ENCODE peak calls at places on chromosomes 13 and 19, in ten cellular contexts. S, U, R, C, Y, I, Q, M, L and X are unnamed samples.

GRCh38 chr13:66207610-66208009 is 1022.5 kb downstream of the PCDH9 start:
- DNase-seq in Q (no peak), L (no peak), R (no peak), I (no peak), C (no peak), Y (no peak), M (no peak), S (no peak), U (no peak), X (no peak)

GRCh38 chr13:39876258-39876657 is 220.8 kb downstream of the COG6 start:
- DNase-seq in S (peak; percentile 14), Q (no peak), L (no peak), R (peak; percentile 98), C (peak; percentile 26), I (no peak), Y (no peak), M (no peak), U (no peak), X (no peak)

GRCh38 chr13:111867657-111868056 is 199.3 kb upstream of the SOX1 start:
- DNase-seq in L (no peak), M (no peak), S (no peak), R (no peak), I (no peak), U (no peak), C (no peak), Q (no peak), Y (no peak), X (no peak)

GRCh38 chr13:91709180-91709579 is 310.8 kb downstream of the GPC5 start:
- DNase-seq in I (no peak), M (no peak), S (no peak), R (no peak), L (no peak), Y (no peak), Q (no peak), U (no peak), C (no peak), X (peak; percentile 27)

GRCh38 chr13:98950705-98951104 is 27.2 kb downstream of the DOCK9 start:
- DNase-seq in C (no peak), Q (no peak), S (no peak), U (no peak), Y (peak; percentile 20), R (no peak), L (no peak), M (no peak), I (no peak), X (no peak)

GRCh38 chr19:17070912-17071311 is 4.3 kb downstream of the HAUS8 start:
- DNase-seq in L (no peak), M (no peak), I (no peak), Y (no peak), S (no peak), U (no peak), Q (no peak), C (no peak), R (no peak), X (no peak)

GRCh38 chr19:10747674-10748073 is 29.8 kb downstream of the DNM2 start:
- DNase-seq in I (no peak), Q (no peak), M (no peak), S (no peak), C (no peak), Y (no peak), R (no peak), L (no peak), U (no peak), X (no peak)

GRCh38 chr13:39867807-39868206 is 212.3 kb downstream of the COG6 start:
- DNase-seq in Q (no peak), U (no peak), M (no peak), C (peak; percentile 61), L (no peak), I (no peak), S (no peak), R (no peak), Y (no peak), X (no peak)

GRCh38 chr19:6018786-6019185 is 40.8 kb upstream of the RANBP3 start:
- DNase-seq in I (peak; percentile 57), Q (peak; percentile 83), C (peak; percentile 53), S (no peak), U (peak; percentile 57), R (no peak), L (no peak), Y (no peak), M (no peak), X (no peak)

GRCh38 chr19:2806736-2807378 is 12.8 kb upstream of the ZNF554 start:
- DNase-seq in L (no peak), I (no peak), R (no peak), C (no peak), U (no peak), Y (no peak), M (no peak), Q (no peak), S (no peak), X (no peak)

GRCh38 chr13:48318014-48318713 is 14.6 kb downstream of the RB1 start:
- DNase-seq in S (no peak), U (no peak), R (no peak), Q (no peak), C (no peak), Y (no peak), L (peak; percentile 28), I (peak; percentile 66), M (peak; percentile 35), X (no peak)

GRCh38 chr13:49097374-49097773 is 121.7 kb downstream of the FNDC3A start:
- DNase-seq in Y (no peak), U (no peak), Q (no peak), R (peak; percentile 40), S (peak; percentile 34), I (no peak), L (no peak), M (no peak), C (no peak), X (no peak)

GRCh38 chr19:3775831-3776230 is 3.8 kb upstream of the RAX2 start:
- DNase-seq in L (no peak), Q (no peak), I (no peak), Y (no peak), M (no peak), S (no peak), C (no peak), R (no peak), U (no peak), X (no peak)

GRCh38 chr19:50486823-50487515 is 10.3 kb upstream of the GARIN5A start:
- DNase-seq in C (peak; percentile 95), I (no peak), Y (no peak), L (no peak), S (peak; percentile 78), U (peak; percentile 74), Q (peak; percentile 88), M (no peak), R (peak; percentile 59), X (peak; percentile 75)
- H3K27me3 ChIP-seq in C (peaks cover 34% of the 10 kb centered on the region), I (peaks cover 41% of the 10 kb centered on the region), Y (peaks cover 49% of the 10 kb centered on the region), L (peaks cover 6% of the 10 kb centered on the region), S (peaks cover 36% of the 10 kb centered on the region), U (no peaks in the 10 kb centered on the region), Q (peaks cover under 1% of the 10 kb centered on the region), M (no peaks in the 10 kb centered on the region), R (peaks cover 4% of the 10 kb centered on the region), X (no peaks in the 10 kb centered on the region)

DNA sequence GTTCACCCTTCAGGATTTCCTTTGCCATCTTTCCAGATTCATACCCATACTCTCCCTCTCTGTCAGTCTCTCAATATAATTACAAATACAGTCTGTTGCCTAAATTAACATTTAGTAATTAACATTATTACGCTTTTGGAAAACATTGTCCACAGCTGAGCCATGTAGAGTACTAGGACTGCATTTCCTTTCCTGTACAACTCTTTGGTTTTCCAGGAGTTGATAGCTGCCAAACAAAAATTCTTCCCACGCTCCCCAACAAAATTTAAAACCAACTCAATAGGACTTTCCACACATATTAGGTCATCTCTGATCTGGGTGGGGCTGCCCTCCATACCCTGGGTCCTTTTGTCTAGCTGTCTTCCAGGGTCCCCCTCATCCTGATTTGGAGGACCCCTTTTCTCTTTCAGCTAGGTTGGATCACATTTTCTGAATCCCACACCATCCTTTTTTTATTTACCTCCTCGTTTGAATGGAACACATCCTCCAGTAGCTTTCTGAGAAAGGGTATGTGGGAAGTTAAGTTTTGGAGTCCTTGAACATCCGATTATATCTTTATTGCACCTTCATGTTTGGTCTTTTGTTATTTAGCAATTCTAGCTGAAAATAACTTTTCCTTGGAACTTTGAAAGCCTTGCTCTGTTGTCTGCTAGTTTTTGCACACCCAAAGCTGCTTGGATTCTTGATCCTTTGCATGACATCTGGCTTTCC is 17.7 kb downstream of the ONECUT3 start:
- DNase-seq in R (no peak), L (no peak), C (no peak), U (no peak), Y (no peak), Q (no peak), M (no peak), S (no peak), I (no peak), X (no peak)
- H3K27me3 ChIP-seq in R (peaks cover 40% of the 10 kb centered on the region), L (peaks cover 99% of the 10 kb centered on the region), C (peaks cover 24% of the 10 kb centered on the region), U (no peaks in the 10 kb centered on the region), Y (peaks cover 92% of the 10 kb centered on the region), Q (peaks cover 33% of the 10 kb centered on the region), M (peaks cover 30% of the 10 kb centered on the region), S (peaks cover 64% of the 10 kb centered on the region), I (peaks cover 76% of the 10 kb centered on the region), X (peaks cover 2% of the 10 kb centered on the region)

GRCh38 chr19:8451377-8451776 is 6.6 kb downstream of the HNRNPM start:
- DNase-seq in Q (no peak), I (no peak), U (no peak), C (no peak), L (no peak), Y (no peak), R (no peak), S (no peak), M (no peak), X (no peak)
- H3K27me3 ChIP-seq in Q (no peaks in the 10 kb centered on the region), I (no peaks in the 10 kb centered on the region), U (no peaks in the 10 kb centered on the region), C (no peaks in the 10 kb centered on the region), L (no peaks in the 10 kb centered on the region), Y (no peaks in the 10 kb centered on the region), R (no peaks in the 10 kb centered on the region), S (no peaks in the 10 kb centered on the region), M (no peaks in the 10 kb centered on the region), X (no peaks in the 10 kb centered on the region)

GRCh38 chr13:21767032-21767431 is 96.2 kb downstream of the FGF9 start:
- DNase-seq in C (peak; percentile 26), I (no peak), Y (no peak), L (no peak), Q (no peak), U (no peak), S (no peak), M (no peak), R (no peak), X (no peak)

GRCh38 chr13:21757721-21758120 is 86.8 kb downstream of the FGF9 start:
- DNase-seq in I (no peak), C (no peak), Y (no peak), Q (no peak), S (no peak), L (no peak), U (no peak), R (no peak), M (no peak), X (no peak)

GRCh38 chr13:21759911-21760310 is 89.0 kb downstream of the FGF9 start:
- DNase-seq in S (no peak), M (no peak), C (no peak), R (no peak), L (no peak), Y (no peak), U (no peak), I (no peak), Q (no peak), X (no peak)

GRCh38 chr13:21759503-21759902 is 88.6 kb downstream of the FGF9 start:
- DNase-seq in M (no peak), Q (no peak), R (no peak), I (no peak), Y (no peak), U (no peak), S (no peak), C (no peak), L (no peak), X (no peak)

DNA sequence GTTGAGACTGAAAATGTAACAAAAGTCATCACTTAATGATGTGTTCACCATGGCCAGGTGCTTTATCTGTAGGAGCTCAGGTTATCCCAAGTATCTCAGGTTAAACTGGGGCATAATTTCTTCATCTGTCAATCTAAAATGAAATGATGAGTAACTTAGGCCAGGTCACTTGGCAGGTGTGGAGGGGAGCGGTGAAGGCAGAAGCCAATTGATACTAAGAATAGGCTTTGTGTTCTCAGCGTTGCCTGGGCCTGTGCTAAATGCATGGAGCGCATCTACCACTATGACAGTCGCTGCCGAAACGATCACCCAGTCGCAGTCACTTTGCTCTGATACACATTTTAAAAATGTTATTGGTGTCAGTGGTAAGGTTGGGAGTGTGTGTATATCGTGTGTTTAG is 91.6 kb downstream of the FGF9 start:
- DNase-seq in U (no peak), L (no peak), S (no peak), C (no peak), R (no peak), M (no peak), Y (no peak), Q (no peak), I (no peak), X (no peak)
- H3K27me3 ChIP-seq in U (no peaks in the 10 kb centered on the region), L (no peaks in the 10 kb centered on the region), S (no peaks in the 10 kb centered on the region), C (no peaks in the 10 kb centered on the region), R (no peaks in the 10 kb centered on the region), M (no peaks in the 10 kb centered on the region), Y (no peaks in the 10 kb centered on the region), Q (no peaks in the 10 kb centered on the region), I (no peaks in the 10 kb centered on the region), X (no peaks in the 10 kb centered on the region)